ENCODE peak calls at places on chromosomes 12 and 14, in eight cellular contexts. E is foreskin fibroblast; P is dorsolateral prefrontal cortex; L is activated CD8-positive, alpha-beta memory T cell treated with anti-CD3 and anti-CD28 coated beads for 48 hours; N is brain microvascular endothelial cell; J is amygdala; V is AG08396; O is stimulated activated CD4-positive, alpha-beta T cell treated with anti-CD3 and anti-CD28 coated beads, Interleukin-4, amount 100 ng/mL, for 24 hours. X is an unnamed sample.
A peak's percentile ranks its signal among the peaks of the same experiment; 100 is the strongest.

GRCh38 chr14:96194657-96195431 is 9.8 kb upstream of the BDKRB2 start:
- DNase-seq in N (no peak), V (no peak), J (no peak), E (no peak), P (no peak), L (no peak), O (no peak), X (peak; percentile 67)

GRCh38 chr14:53151523-53151866 is 1.6 kb downstream of the DDHD1 start:
- DNase-seq in V (no peak), L (no peak), E (no peak), O (no peak), P (no peak), N (no peak), J (no peak), X (no peak)

GRCh38 chr12:48881652-48882324 is 16.1 kb upstream of the RND1 start:
- DNase-seq in E (no peak), J (no peak), L (no peak), O (no peak), N (no peak), P (no peak), V (no peak), X (no peak)

GRCh38 chr12:38166225-38166624 is 150.3 kb upstream of the ALG10B start:
- DNase-seq in O (no peak), J (no peak), N (no peak), E (no peak), L (no peak), V (no peak), P (no peak), X (peak; percentile 39)

GRCh38 chr12:117412465-117413190 is 51.2 kb upstream of the NOS1 start:
- DNase-seq in E (no peak), J (no peak), N (no peak), L (no peak), P (no peak), O (no peak), V (no peak), X (no peak)

GRCh38 chr12:13208533-13209278 is 12.2 kb downstream of the EMP1 start:
- DNase-seq in N (no peak), L (no peak), J (no peak), E (peak; percentile 52), O (no peak), V (no peak), P (no peak), X (no peak)

GRCh38 chr12:113850309-113851056 is 115.6 kb downstream of the RBM19 start:
- DNase-seq in O (no peak), N (no peak), P (no peak), V (no peak), L (no peak), E (no peak), J (peak; percentile 68), X (no peak)

GRCh38 chr12:26629864-26630263 is 203.1 kb downstream of the ITPR2 start:
- DNase-seq in L (no peak), O (no peak), N (peak; percentile 53), V (peak; percentile 22), E (peak; percentile 73), P (no peak), J (no peak), X (no peak)

GRCh38 chr14:36048667-36049066 is 127.9 kb downstream of the PTCSC3 start:
- DNase-seq in L (no peak), J (no peak), P (no peak), N (no peak), O (no peak), V (no peak), E (no peak), X (no peak)

GRCh38 chr12:78062781-78063180 is 232.1 kb downstream of the NAV3 start:
- DNase-seq in L (no peak), E (peak; percentile 75), V (peak; percentile 18), P (no peak), N (peak; percentile 82), J (no peak), O (no peak), X (no peak)

GRCh38 chr14:74085047-74085637 is 386 bp downstream of the LIN52 start:
- DNase-seq in E (peak; percentile 69), V (peak; percentile 46), O (no peak), P (no peak), J (no peak), L (no peak), N (peak; percentile 29), X (no peak)

GRCh38 chr12:24444634-24445033 is 495.2 kb upstream of the SOX5 start:
- DNase-seq in O (no peak), L (no peak), E (no peak), V (no peak), J (no peak), N (no peak), P (no peak), X (no peak)

GRCh38 chr12:27304856-27305255 is 27.8 kb upstream of the BMAL2 start:
- DNase-seq in N (no peak), O (no peak), J (no peak), E (no peak), P (no peak), L (no peak), V (no peak), X (no peak)

GRCh38 chr12:95411466-95411865 is 62.5 kb upstream of the METAP2 start:
- DNase-seq in L (no peak), E (no peak), N (no peak), V (no peak), J (no peak), O (no peak), P (no peak), X (no peak)

GRCh38 chr12:119667577-119668314 is at the start of gene PRKAB1:
- DNase-seq in E (peak; percentile 99), N (peak; percentile 95), V (peak; percentile 100), J (peak; percentile 85), P (peak; percentile 96), O (peak; percentile 96), L (peak; percentile 86), X (peak; percentile 99)

GRCh38 chr12:117980621-117981020 is 11.8 kb upstream of the KSR2 start:
- DNase-seq in E (peak; percentile 6), O (no peak), N (no peak), J (no peak), P (no peak), L (no peak), V (no peak), X (no peak)

GRCh38 chr14:95207475-95208253 is 50.3 kb upstream of the DICER1 start:
- DNase-seq in P (no peak), N (no peak), J (no peak), L (no peak), O (no peak), V (no peak), E (no peak), X (no peak)

GRCh38 chr12:121581681-121582439 is 1.0 kb upstream of the KDM2B start:
- DNase-seq in O (no peak), V (peak; percentile 68), N (no peak), L (no peak), J (no peak), P (no peak), E (peak; percentile 82), X (no peak)

GRCh38 chr12:64903738-64904137 is 79.3 kb downstream of the TBC1D30 start:
- DNase-seq in V (no peak), N (no peak), O (no peak), J (no peak), P (no peak), E (peak; percentile 41), L (no peak), X (no peak)

GRCh38 chr14:26984318-26985177 is 386.7 kb upstream of the NOVA1 start:
- DNase-seq in E (peak; percentile 82), P (no peak), N (peak; percentile 16), J (peak; percentile 12), O (no peak), L (no peak), V (peak; percentile 2), X (peak; percentile 83)

GRCh38 chr12:45130881-45131281 is 80.0 kb upstream of the DBX2 start:
- DNase-seq in L (peak; percentile 7), E (peak; percentile 76), J (no peak), P (no peak), N (peak; percentile 46), O (peak; percentile 32), V (peak; percentile 58), X (peak; percentile 30)

GRCh38 chr12:116590561-116590960 is 31.4 kb downstream of the MAP1LC3B2 start:
- DNase-seq in E (peak; percentile 43), P (no peak), N (no peak), O (no peak), J (no peak), L (no peak), V (no peak), X (peak; percentile 76)

GRCh38 chr12:57738661-57739237 is at the start of gene AGAP2:
- DNase-seq in N (no peak), V (no peak), L (no peak), E (no peak), O (no peak), P (no peak), J (no peak), X (no peak)

GRCh38 chr14:89540830-89541470 is 123.9 kb upstream of the FOXN3 start:
- DNase-seq in L (no peak), E (peak; percentile 83), J (no peak), V (peak; percentile 63), N (peak; percentile 89), O (no peak), P (no peak), X (no peak)

GRCh38 chr12:124829708-124830304 is 33.9 kb downstream of the SCARB1 start:
- DNase-seq in L (no peak), J (no peak), N (no peak), O (no peak), V (no peak), P (no peak), E (no peak), X (no peak)

GRCh38 chr14:90599339-90599738 is 202.5 kb downstream of the CALM1 start:
- DNase-seq in P (no peak), V (no peak), J (no peak), L (no peak), E (no peak), O (no peak), N (no peak), X (no peak)

GRCh38 chr14:54650331-54651017 is 83.5 kb downstream of the SAMD4A start:
- DNase-seq in J (no peak), L (no peak), O (no peak), V (peak; percentile 63), E (peak; percentile 80), N (peak; percentile 76), P (no peak), X (peak; percentile 60)

GRCh38 chr14:95897280-95897679 is 20.6 kb downstream of the TUNAR start:
- DNase-seq in P (no peak), N (no peak), O (no peak), J (no peak), E (no peak), V (no peak), L (no peak), X (no peak)

GRCh38 chr14:21913759-21914158 is 240.1 kb upstream of the OR4E1 start:
- DNase-seq in L (peak; percentile 64), P (no peak), O (peak; percentile 86), N (peak; percentile 86), J (no peak), V (peak; percentile 29), E (peak; percentile 1), X (no peak)

X was measured in T47D.